ENCODE peak calls at places on chromosomes 4 and X, in eight cellular contexts. N is stimulated activated CD4-positive, alpha-beta T cell treated with anti-CD3 and anti-CD28 coated beads, TNF-alpha, amount 100 ng/mL, for 24 hours; D is AG10803; U is NCI-H2081; O is HEK293T; E is mammary epithelial cell; B is NCI-H1092; P is DMS 273 treated with DMSO at 0.1 percent for 48 hours. F is an unnamed sample.

GRCh38 chr4:114156371-114156770 is 176.9 kb upstream of the ARSJ start:
- DNase-seq in N (no peak), D (peak; percentile 28), U (no peak), O (no peak), E (no peak), B (no peak), P (no peak), F (no peak)

GRCh38 chrX:134246282-134246681 is 9.3 kb downstream of the CCDC160 start:
- DNase-seq in N (no peak), D (peak; percentile 0), U (no peak), O (no peak), E (no peak), B (no peak), P (no peak), F (no peak)

GRCh38 chr4:2441393-2442174 is 22.8 kb downstream of the CFAP99 start:
- DNase-seq in N (peak; percentile 42), D (peak; percentile 38), U (peak; percentile 75), O (peak; percentile 91), E (peak; percentile 27), B (peak; percentile 60), P (peak; percentile 42), F (peak; percentile 70)

GRCh38 chr4:53478671-53479456 is 101.4 kb downstream of the FIP1L1 start:
- DNase-seq in N (no peak), D (peak; percentile 92), U (no peak), O (no peak), E (peak; percentile 86), B (no peak), P (no peak), F (no peak)

GRCh38 chrX:134776844-134777370 is 118.6 kb upstream of the PLAC1 start:
- DNase-seq in N (no peak), D (no peak), U (no peak), O (no peak), E (no peak), B (no peak), P (no peak), F (no peak)

GRCh38 chrX:69314436-69315348 is 149.4 kb upstream of the PJA1 start:
- DNase-seq in N (no peak), D (no peak), U (no peak), O (no peak), E (no peak), B (peak; percentile 40), P (peak; percentile 25), F (no peak)

GRCh38 chrX:69109706-69110635 is 55.3 kb downstream of the PJA1 start:
- DNase-seq in N (no peak), D (peak; percentile 39), U (no peak), O (no peak), E (peak; percentile 84), B (no peak), P (no peak), F (no peak)

GRCh38 chr4:142565771-142566170 is 280.3 kb downstream of the INPP4B start:
- DNase-seq in N (no peak), D (no peak), U (no peak), O (no peak), E (no peak), B (no peak), P (no peak), F (no peak)

GRCh38 chrX:9668537-9668936 is 97.1 kb downstream of the GPR143 start:
- DNase-seq in N (no peak), D (no peak), U (no peak), O (no peak), E (no peak), B (no peak), P (no peak), F (no peak)

GRCh38 chrX:87900320-87900908 is 382.8 kb downstream of the KLHL4 start:
- DNase-seq in N (no peak), D (no peak), U (no peak), O (no peak), E (peak; percentile 3), B (no peak), P (no peak), F (no peak)

GRCh38 chr4:6476893-6477292 is 4.5 kb upstream of the PPP2R2C start:
- DNase-seq in N (no peak), D (no peak), U (no peak), O (no peak), E (no peak), B (no peak), P (no peak), F (no peak)

GRCh38 chrX:30504309-30504708 is 73.3 kb downstream of the TASL start:
- DNase-seq in N (no peak), D (peak; percentile 27), U (peak; percentile 6), O (peak; percentile 12), E (peak; percentile 8), B (no peak), P (peak; percentile 4), F (no peak)

GRCh38 chrX:67555578-67556203 is 11.9 kb downstream of the AR start:
- DNase-seq in N (no peak), D (peak; percentile 42), U (no peak), O (peak; percentile 48), E (peak; percentile 15), B (no peak), P (no peak), F (peak; percentile 41)

GRCh38 chrX:134718329-134719317 is 60.4 kb upstream of the PLAC1 start:
- DNase-seq in N (no peak), D (peak; percentile 98), U (no peak), O (peak; percentile 49), E (peak; percentile 81), B (no peak), P (peak; percentile 90), F (peak; percentile 34)

GRCh38 chrX:40155617-40156471 is 58.1 kb upstream of the BCOR start:
- DNase-seq in N (no peak), D (no peak), U (no peak), O (no peak), E (no peak), B (no peak), P (no peak), F (no peak)

GRCh38 chr4:86626066-86626465 is 32.0 kb downstream of the PTPN13 start:
- DNase-seq in N (no peak), D (no peak), U (no peak), O (no peak), E (no peak), B (no peak), P (no peak), F (no peak)